ENCODE peak calls at places on chromosomes 13 and 19, in four cellular contexts. H is NCI-H2081, L is ACHN, T is ascending aorta. J is an unnamed sample.

GRCh38 chr13:46683879-46684278 is 113.1 kb downstream of the ESD start:
- DNase-seq in L (no peak), H (no peak), T (no peak), J (no peak)

GRCh38 chr13:30766234-30766633 is 30.9 kb downstream of the ALOX5AP start:
- DNase-seq in H (no peak), T (no peak), L (no peak), J (no peak)

GRCh38 chr13:40375522-40376171 is 290.8 kb downstream of the FOXO1 start:
- DNase-seq in T (no peak), H (no peak), L (no peak), J (no peak)

GRCh38 chr19:15701757-15702589 is 25.9 kb upstream of the OR10H2 start:
- DNase-seq in T (no peak), H (no peak), L (no peak), J (no peak)

GRCh38 chr19:46788101-46788967 is at the start of gene SLC1A5:
- DNase-seq in H (peak), L (peak), T (peak), J (peak)

GRCh38 chr13:39945226-39945625 is 289.8 kb downstream of the COG6 start:
- DNase-seq in H (no peak), T (no peak), L (no peak), J (no peak)

GRCh38 chr13:71079638-71080037 is 787.4 kb downstream of the DACH1 start:
- DNase-seq in L (no peak), T (no peak), H (no peak), J (peak)

GRCh38 chr19:39823693-39824092 is 10.3 kb downstream of the DYRK1B start:
- DNase-seq in L (no peak), T (peak), H (no peak), J (no peak)

J was measured in brain pericyte.